ENCODE peak calls at places on chromosomes 2 and 18, in nine cellular contexts. B, U, L, A, P, T, H, O and K are unnamed samples.

GRCh38 chr2:182379235-182379634 is 47.6 kb downstream of the PDE1A start:
- DNase-seq in B (no peak), U (no peak), L (no peak), A (peak; percentile 18), P (peak; percentile 55), T (no peak), H (no peak), O (no peak), K (no peak)

GRCh38 chr2:43950383-43951008 is 45.3 kb downstream of the LRPPRC start:
- DNase-seq in B (no peak), U (no peak), L (peak; percentile 2), A (no peak), P (peak; percentile 64), T (no peak), H (peak; percentile 10), O (no peak), K (no peak)

GRCh38 chr2:127106457-127106997 is 427 bp downstream of the BIN1 start:
- DNase-seq in B (no peak), U (peak; percentile 32), L (peak; percentile 36), A (no peak), P (no peak), T (no peak), H (peak; percentile 44), O (no peak), K (no peak)

GRCh38 chr2:17195016-17195415 is 323.2 kb downstream of the RAD51AP2 start:
- DNase-seq in B (no peak), U (no peak), L (no peak), A (no peak), P (no peak), T (no peak), H (no peak), O (no peak), K (no peak)

GRCh38 chr2:163266772-163267171 is 428.2 kb upstream of the KCNH7 start:
- DNase-seq in B (no peak), U (no peak), L (no peak), A (no peak), P (peak; percentile 97), T (no peak), H (no peak), O (no peak), K (no peak)

GRCh38 chr2:54845094-54845493 is 121.6 kb downstream of the EML6 start:
- DNase-seq in B (no peak), U (no peak), L (no peak), A (no peak), P (no peak), T (no peak), H (no peak), O (no peak), K (no peak)

GRCh38 chr18:27844416-27844792 is 332.5 kb downstream of the CDH2 start:
- DNase-seq in B (no peak), U (no peak), L (no peak), A (no peak), P (peak; percentile 19), T (no peak), H (no peak), O (no peak), K (no peak)

GRCh38 chr2:46167406-46167805 is 129.8 kb upstream of the EPAS1 start:
- DNase-seq in B (no peak), U (no peak), L (no peak), A (no peak), P (no peak), T (no peak), H (no peak), O (no peak), K (no peak)

GRCh38 chr2:28644760-28645159 is 106.9 kb upstream of the PPP1CB start:
- DNase-seq in B (no peak), U (no peak), L (no peak), A (no peak), P (no peak), T (no peak), H (no peak), O (no peak), K (no peak)

GRCh38 chr18:47997338-47997780 is 66.9 kb upstream of the SMAD2 start:
- DNase-seq in B (no peak), U (no peak), L (no peak), A (no peak), P (peak; percentile 23), T (no peak), H (peak; percentile 32), O (no peak), K (no peak)

GRCh38 chr18:13216732-13217465 is 1.7 kb upstream of the LDLRAD4 start:
- DNase-seq in B (no peak), U (peak; percentile 68), L (peak; percentile 41), A (no peak), P (peak; percentile 2), T (peak; percentile 51), H (peak; percentile 39), O (peak; percentile 67), K (peak; percentile 64)

GRCh38 chr18:61580061-61580460 is 246.8 kb downstream of the CDH20 start:
- DNase-seq in B (no peak), U (no peak), L (no peak), A (no peak), P (peak; percentile 28), T (no peak), H (no peak), O (no peak), K (no peak)

GRCh38 chr2:81266106-81266505 is 961.6 kb upstream of the LRRTM1 start:
- DNase-seq in B (no peak), U (no peak), L (peak; percentile 14), A (peak; percentile 3), P (no peak), T (no peak), H (no peak), O (no peak), K (no peak)

GRCh38 chr2:72931280-72931910 is 14.1 kb downstream of the EMX1 start:
- DNase-seq in B (no peak), U (no peak), L (no peak), A (no peak), P (peak; percentile 36), T (no peak), H (no peak), O (no peak), K (no peak)

GRCh38 chr18:45871655-45872054 is 46.2 kb downstream of the SIGLEC15 start:
- DNase-seq in B (no peak), U (no peak), L (no peak), A (no peak), P (peak; percentile 64), T (no peak), H (no peak), O (no peak), K (no peak)